ENCODE peak calls at places on chromosome 11, in ten cellular contexts. K is astrocyte of the spinal cord; A is tibial artery; G is IMR-90; M is body of pancreas; Z is HFF-Myc; X is GM12865; U is CD8-positive, alpha-beta T cell; T is thoracic aorta; P is ascending aorta. N is an unnamed sample.

GRCh38 chr11:134098566-134099184 is 29.8 kb downstream of the JAM3 start:
- DNase-seq in K (no peak), A (no peak), G (no peak), M (peak; percentile 8), Z (no peak), X (peak; percentile 34), U (no peak), T (no peak), P (no peak), N (no peak)

GRCh38 chr11:43212279-43212678 is 99.5 kb upstream of the API5 start:
- DNase-seq in K (no peak), A (no peak), G (no peak), M (no peak), Z (no peak), X (no peak), U (no peak), T (no peak), P (no peak), N (no peak)

GRCh38 chr11:72823105-72823804 is 9.0 kb downstream of the ATG16L2 start:
- DNase-seq in K (no peak), A (no peak), G (no peak), M (no peak), Z (no peak), X (peak; percentile 18), U (no peak), T (no peak), P (no peak), N (no peak)

GRCh38 chr11:66336234-66337102 is at the start of gene RIN1:
- DNase-seq in K (peak; percentile 99), A (no peak), G (peak; percentile 99), M (peak; percentile 56), Z (peak; percentile 97), X (peak; percentile 89), U (no peak), T (no peak), P (peak; percentile 84), N (peak; percentile 69)

GRCh38 chr11:17351510-17352176 is at the start of gene NCR3LG1:
- DNase-seq in K (peak; percentile 67), A (peak; percentile 83), G (peak; percentile 77), M (peak; percentile 58), Z (no peak), X (peak; percentile 23), U (peak; percentile 40), T (peak; percentile 11), P (peak; percentile 83), N (peak; percentile 65)

GRCh38 chr11:1197431-1197885 is 25.4 kb upstream of the MUC5B start:
- DNase-seq in K (no peak), A (peak; percentile 60), G (no peak), M (peak; percentile 3), Z (no peak), X (no peak), U (no peak), T (no peak), P (peak; percentile 56), N (peak; percentile 7)

GRCh38 chr11:27646051-27646818 is 54.0 kb downstream of the BDNF start:
- DNase-seq in K (no peak), A (no peak), G (peak; percentile 49), M (no peak), Z (no peak), X (no peak), U (no peak), T (no peak), P (no peak), N (peak; percentile 13)

GRCh38 chr11:68381716-68382115 is 69.3 kb downstream of the LRP5 start:
- DNase-seq in K (no peak), A (peak; percentile 86), G (no peak), M (no peak), Z (no peak), X (no peak), U (no peak), T (no peak), P (no peak), N (peak; percentile 55)

GRCh38 chr11:7575841-7576451 is 62.1 kb downstream of the PPFIBP2 start:
- DNase-seq in K (no peak), A (peak; percentile 70), G (no peak), M (peak; percentile 13), Z (no peak), X (peak; percentile 59), U (no peak), T (no peak), P (peak; percentile 64), N (no peak)

GRCh38 chr11:105588001-105588400 is 21.9 kb upstream of the GRIA4 start:
- DNase-seq in K (peak; percentile 81), A (no peak), G (peak; percentile 83), M (no peak), Z (peak; percentile 26), X (no peak), U (no peak), T (no peak), P (no peak), N (no peak)

GRCh38 chr11:94740975-94741707 is 27.0 kb upstream of the AMOTL1 start:
- DNase-seq in K (peak; percentile 67), A (peak; percentile 66), G (peak; percentile 69), M (peak; percentile 44), Z (peak; percentile 60), X (peak; percentile 4), U (no peak), T (no peak), P (no peak), N (peak; percentile 34)

GRCh38 chr11:32052218-32052617 is 38.7 kb upstream of the RCN1 start:
- DNase-seq in K (peak; percentile 55), A (peak; percentile 68), G (peak; percentile 58), M (peak; percentile 47), Z (peak; percentile 11), X (peak; percentile 64), U (peak; percentile 34), T (no peak), P (peak; percentile 69), N (peak; percentile 27)

GRCh38 chr11:78730267-78730824 is 155.7 kb upstream of the NARS2 start:
- DNase-seq in K (no peak), A (no peak), G (no peak), M (no peak), Z (no peak), X (no peak), U (no peak), T (no peak), P (no peak), N (no peak)

GRCh38 chr11:28049338-28050216 is 58.4 kb downstream of the KIF18A start:
- DNase-seq in K (peak; percentile 39), A (no peak), G (peak; percentile 54), M (no peak), Z (peak; percentile 66), X (no peak), U (no peak), T (no peak), P (no peak), N (no peak)

GRCh38 chr11:17563961-17564686 is 17.1 kb downstream of the OTOG start:
- DNase-seq in K (no peak), A (no peak), G (no peak), M (no peak), Z (no peak), X (no peak), U (no peak), T (no peak), P (no peak), N (no peak)

GRCh38 chr11:116062526-116063171 is 558.4 kb upstream of the CADM1 start:
- DNase-seq in K (no peak), A (no peak), G (no peak), M (no peak), Z (no peak), X (peak; percentile 27), U (no peak), T (no peak), P (peak; percentile 53), N (no peak)

GRCh38 chr11:95338430-95338991 is 107.5 kb upstream of the SESN3 start:
- DNase-seq in K (peak; percentile 75), A (peak; percentile 69), G (peak; percentile 10), M (peak; percentile 37), Z (peak; percentile 67), X (no peak), U (no peak), T (no peak), P (peak; percentile 73), N (peak; percentile 54)

GRCh38 chr11:5257296-5257695 is 2.7 kb upstream of the HBG2 start:
- DNase-seq in K (no peak), A (no peak), G (no peak), M (no peak), Z (no peak), X (no peak), U (no peak), T (no peak), P (no peak), N (no peak)

DNA sequence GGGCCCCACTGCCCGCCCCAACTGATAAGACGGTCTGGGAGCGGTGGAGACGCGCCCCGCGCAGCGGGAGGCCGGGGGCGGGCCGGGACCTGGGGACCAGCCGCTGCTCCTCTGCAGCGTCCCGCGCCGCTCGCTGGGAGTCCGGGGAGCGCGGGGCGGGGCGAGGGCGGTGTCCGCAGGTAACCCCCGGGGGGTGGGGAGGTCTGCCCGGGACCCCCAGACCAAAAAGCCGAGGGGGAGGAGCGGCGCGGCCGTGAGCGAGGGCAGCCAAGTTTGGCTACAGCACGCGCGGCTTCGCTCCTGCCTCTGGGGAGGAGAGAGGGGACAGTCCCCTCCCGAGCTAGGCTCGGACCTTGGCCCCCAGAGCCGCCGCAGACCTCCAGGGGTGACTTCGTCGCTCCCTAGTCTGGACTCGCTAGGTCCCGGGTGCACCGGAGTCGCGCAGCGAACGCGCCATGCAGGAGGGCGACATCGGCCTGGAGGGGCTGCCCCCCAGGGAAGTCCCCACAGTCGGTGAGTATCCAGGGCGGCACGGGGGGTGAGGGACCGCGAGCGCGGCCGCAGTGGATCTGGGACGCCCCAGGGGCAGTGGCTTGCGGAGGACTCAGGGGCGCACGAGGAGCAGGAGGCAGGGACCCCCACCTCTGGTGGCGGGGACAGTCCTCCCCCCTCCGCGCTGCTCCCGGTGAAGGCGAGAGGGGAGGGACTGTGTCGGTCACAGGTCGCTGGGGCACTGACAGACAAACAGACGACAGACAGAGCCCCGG is 92.3 kb upstream of the ANO1 start:
- DNase-seq in K (no peak), A (no peak), G (no peak), M (peak; percentile 15), Z (no peak), X (no peak), U (no peak), T (no peak), P (no peak), N (no peak)
- H3K4me3 ChIP-seq in K (peak overlapping the region; percentile 12), A (peak overlapping the region; percentile 59), G (peak overlapping the region; percentile 72), M (no peak overlapping the region), Z (no peak overlapping the region), X (no peak overlapping the region), U (no peak overlapping the region), T (peak overlapping the region; percentile 75), P (peak overlapping the region; percentile 74), N (peak overlapping the region; percentile 47)

GRCh38 chr11:120660024-120660565 is 148.5 kb downstream of the GRIK4 start:
- DNase-seq in K (peak; percentile 13), A (no peak), G (peak; percentile 36), M (peak; percentile 50), Z (peak; percentile 2), X (peak; percentile 75), U (no peak), T (no peak), P (no peak), N (no peak)
- TF ChIP-seq CTCF in K (peak; percentile 45), A (no peak), G (peak; percentile 36), M (peak; percentile 29), Z (peak; percentile 49), X (peak; percentile 64), U (no peak), T (no peak), P (no peak), N (peak; percentile 11)

GRCh38 chr11:110091995-110092576 is 1.1 kb upstream of the ZC3H12C start:
- DNase-seq in K (peak; percentile 45), A (no peak), G (no peak), M (no peak), Z (no peak), X (no peak), U (no peak), T (no peak), P (no peak), N (no peak)
- H3K4me3 ChIP-seq in K (peak overlapping the region; percentile 67), A (peak overlapping the region; percentile 85), G (peak overlapping the region; percentile 76), M (peak overlapping the region; percentile 8), Z (peak overlapping the region; percentile 73), X (peak overlapping the region; percentile 75), U (no peak overlapping the region), T (peak overlapping the region; percentile 88), P (peak overlapping the region; percentile 90), N (peak overlapping the region; percentile 82)

GRCh38 chr11:130315354-130315970 is 745 bp upstream of the ZBTB44 start:
- DNase-seq in K (no peak), A (peak; percentile 71), G (no peak), M (peak; percentile 69), Z (no peak), X (peak; percentile 58), U (peak; percentile 47), T (no peak), P (no peak), N (peak; percentile 57)
- TF ChIP-seq CTCF in K (no peak), A (no peak), G (no peak), M (peak; percentile 14), Z (no peak), X (peak; percentile 37), U (peak; percentile 39), T (no peak), P (no peak), N (no peak)